ENCODE peak calls at places on chromosome 5, in six cellular contexts. M, S, C, A, E and Q are unnamed samples. For H3K36me3 and H3K9me3, the result is how much of the 10 kb centered on the place peaks cover.

GRCh38 chr5:79561525-79561893 is 47.6 kb upstream of the HOMER1 start:
- DNase-seq in C (no peak), M (no peak), A (no peak), E (no peak), S (no peak), Q (no peak)

GRCh38 chr5:31130682-31131081 is 62.8 kb upstream of the CDH6 start:
- DNase-seq in S (no peak), E (no peak), A (no peak), M (no peak), C (no peak), Q (no peak)

GRCh38 chr5:6763191-6763590 is 50.0 kb downstream of the TENT4A start:
- DNase-seq in A (no peak), E (no peak), C (no peak), S (no peak), M (no peak), Q (no peak)

GRCh38 chr5:125409496-125410351 is 663.3 kb upstream of the ZNF608 start:
- DNase-seq in A (no peak), S (no peak), E (peak), C (no peak), M (no peak), Q (peak)

GRCh38 chr5:172141949-172142319 is 46.1 kb downstream of the STK10 start:
- DNase-seq in E (no peak), M (no peak), C (no peak), S (no peak), A (no peak), Q (no peak)

GRCh38 chr5:44807269-44807668 is 1.5 kb upstream of the MRPS30 start:
- DNase-seq in S (no peak), A (no peak), E (no peak), M (no peak), C (no peak), Q (no peak)

GRCh38 chr5:167754501-167754941 is 536.9 kb upstream of the WWC1 start:
- DNase-seq in A (no peak), M (no peak), C (no peak), S (no peak), E (peak), Q (no peak)

GRCh38 chr5:88663793-88664216 is 219.2 kb downstream of the MEF2C start:
- DNase-seq in M (no peak), A (no peak), S (no peak), C (no peak), E (no peak), Q (no peak)

GRCh38 chr5:62386824-62387223 is 16.9 kb downstream of the DIMT1 start:
- DNase-seq in A (no peak), M (no peak), S (no peak), C (no peak), E (peak), Q (no peak)

GRCh38 chr5:36792560-36793180 is 83.9 kb upstream of the NIPBL start:
- DNase-seq in E (no peak), S (no peak), M (no peak), A (no peak), C (no peak), Q (no peak)

GRCh38 chr5:20300110-20300509 is 312.1 kb upstream of the CDH18 start:
- DNase-seq in M (no peak), S (no peak), A (no peak), E (no peak), C (no peak), Q (no peak)

GRCh38 chr5:138495351-138495750 is 30.1 kb downstream of the EGR1 start:
- DNase-seq in A (no peak), C (no peak), E (no peak), M (no peak), S (no peak), Q (no peak)

GRCh38 chr5:92884464-92884863 is 696.6 kb downstream of the NR2F1-AS1 start:
- DNase-seq in S (no peak), A (no peak), E (no peak), M (no peak), C (no peak), Q (no peak)

GRCh38 chr5:81856948-81857928 is 106.3 kb upstream of the SSBP2 start:
- DNase-seq in M (peak), S (peak), C (peak), E (peak), A (peak), Q (peak)

GRCh38 chr5:136890431-136891148 is 525.2 kb upstream of the TRPC7 start:
- DNase-seq in S (no peak), E (no peak), C (no peak), M (no peak), A (no peak), Q (no peak)

GRCh38 chr5:64592942-64593341 is 87.1 kb downstream of the RGS7BP start:
- DNase-seq in M (no peak), A (no peak), S (no peak), E (no peak), C (no peak), Q (no peak)

GRCh38 chr5:37495668-37496067 is 116.5 kb downstream of the WDR70 start:
- DNase-seq in M (no peak), S (no peak), E (peak), C (no peak), A (no peak), Q (no peak)

GRCh38 chr5:93601433-93602175 is 18.6 kb downstream of the NR2F1 start:
- DNase-seq in A (no peak), S (no peak), M (no peak), C (no peak), E (no peak), Q (no peak)

DNA sequence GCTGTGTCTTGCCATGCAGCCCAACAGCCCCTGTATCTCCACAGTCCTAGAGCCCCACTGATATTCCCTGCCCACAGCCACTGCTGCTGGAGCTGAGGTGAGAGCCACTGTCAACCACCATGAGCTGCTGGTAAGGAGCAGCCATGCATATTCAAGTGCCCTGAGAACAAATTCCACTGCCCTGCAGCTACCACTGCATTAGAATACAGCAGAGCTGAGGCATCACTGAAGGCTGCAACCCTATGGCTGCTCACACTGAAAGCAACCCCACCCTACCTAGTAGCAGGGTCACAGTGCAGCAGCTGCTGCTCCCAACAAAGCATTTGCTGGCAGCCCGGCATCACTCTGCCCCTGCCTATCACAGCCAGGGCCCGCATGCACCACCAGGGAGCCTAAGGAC is 68.6 kb downstream of the SKIC3 start:
- DNase-seq in M (no peak), A (no peak), C (no peak), S (no peak), E (no peak), Q (no peak)
- H3K36me3 ChIP-seq in M (under half), A (under half), C (half or more), S (half or more), E (half or more), Q (under half)

GRCh38 chr5:25950681-25951080 is 1087.7 kb downstream of the CDH9 start:
- DNase-seq in A (no peak), S (no peak), C (no peak), E (no peak), M (no peak), Q (no peak)

DNA sequence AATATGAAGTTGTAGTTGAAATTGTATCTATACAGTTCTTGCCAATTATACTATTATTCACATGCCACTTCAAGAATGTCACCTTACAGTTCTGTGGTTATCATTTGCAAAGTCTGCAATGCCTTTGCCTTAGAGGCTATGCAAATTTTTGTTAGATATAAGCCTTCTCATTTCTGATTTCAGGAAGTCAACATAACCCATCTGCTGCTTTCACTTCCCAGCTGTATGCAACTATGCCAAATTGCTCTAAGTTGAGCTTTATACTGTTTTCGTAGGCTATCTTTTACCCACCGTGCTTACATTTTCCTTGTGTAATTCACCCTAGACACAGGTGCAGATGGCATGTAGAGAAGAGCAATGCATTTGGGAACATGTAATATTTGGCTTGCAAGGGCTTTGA is 1083.0 kb downstream of the CDH9 start:
- DNase-seq in E (no peak), A (no peak), S (no peak), M (no peak), C (no peak), Q (no peak)
- H3K9me3 ChIP-seq in E (under half), A (under half), S (under half), M (under half), C (under half), Q (under half)

DNA sequence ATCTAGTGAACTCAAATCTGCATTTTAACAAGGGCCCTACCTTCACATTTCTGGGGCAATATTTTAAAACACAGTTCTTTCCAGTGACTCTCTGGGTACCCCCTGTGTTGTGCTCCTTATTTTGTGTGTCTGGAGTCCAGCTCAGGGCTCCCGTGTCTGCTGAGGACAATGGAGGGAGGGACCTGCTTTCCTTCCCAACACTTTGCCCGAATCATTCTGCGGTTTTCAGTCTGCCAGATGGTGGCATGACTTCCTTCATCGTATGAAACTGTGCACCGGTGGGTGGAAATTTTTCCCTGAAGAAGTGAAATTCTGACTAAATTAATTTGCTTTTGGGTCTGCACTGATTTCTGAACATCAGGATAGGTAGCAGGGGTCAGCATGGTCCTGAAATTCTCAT is 153.6 kb upstream of the CD180 start:
- DNase-seq in M (peak), C (no peak), A (no peak), E (peak), S (no peak), Q (no peak)
- H3K4me3 ChIP-seq in M (no peak), C (no peak), A (no peak), E (no peak), S (no peak), Q (no peak)

GRCh38 chr5:150112211-150113046 is 26.1 kb upstream of the CSF1R start:
- DNase-seq in M (peak), A (no peak), S (peak), E (peak), C (peak), Q (no peak)

GRCh38 chr5:150114773-150115408 is 28.5 kb upstream of the CSF1R start:
- DNase-seq in M (no peak), C (no peak), E (no peak), A (no peak), S (no peak), Q (no peak)

GRCh38 chr5:150114102-150114641 is 27.8 kb upstream of the CSF1R start:
- DNase-seq in A (no peak), E (no peak), C (no peak), M (no peak), S (no peak), Q (no peak)

GRCh38 chr5:150111121-150111520 is 24.8 kb upstream of the CSF1R start:
- DNase-seq in E (no peak), A (no peak), S (no peak), C (no peak), M (no peak), Q (no peak)

GRCh38 chr5:150113047-150113744 is 26.8 kb upstream of the CSF1R start:
- DNase-seq in M (no peak), E (no peak), C (no peak), A (no peak), S (no peak), Q (no peak)
- H3K36me3 ChIP-seq in M (under half), E (under half), C (under half), A (under half), S (under half), Q (under half)

DNA sequence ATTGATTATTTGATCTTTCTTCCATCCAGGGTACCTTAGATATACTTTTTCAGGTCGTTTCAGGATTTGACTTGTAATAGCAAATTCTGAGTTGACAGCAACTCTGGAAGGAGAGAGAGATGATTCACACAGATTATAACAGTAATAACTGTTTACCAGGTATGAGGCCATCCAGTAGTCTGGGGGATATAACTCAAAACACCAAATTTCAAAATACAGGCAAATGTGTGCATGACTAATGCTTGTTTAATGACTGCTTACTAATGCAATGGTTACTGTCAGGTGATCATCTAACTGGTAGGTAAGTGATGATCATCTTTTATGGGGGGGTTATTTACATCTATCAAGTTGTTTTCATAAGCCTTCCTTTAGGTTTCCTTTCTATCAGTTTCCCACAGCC is 412.3 kb downstream of the MAT2B start:
- DNase-seq in M (no peak), A (no peak), E (no peak), C (no peak), S (no peak), Q (no peak)
- H3K9me3 ChIP-seq in M (under half), A (under half), E (under half), C (under half), S (under half), Q (under half)

GRCh38 chr5:499233-500209 is 24.7 kb downstream of the SLC9A3 start:
- DNase-seq in M (no peak), S (no peak), A (no peak), E (no peak), C (no peak), Q (no peak)

GRCh38 chr5:502325-503079 is 21.7 kb downstream of the SLC9A3 start:
- DNase-seq in C (no peak), E (no peak), A (no peak), M (no peak), S (no peak), Q (no peak)

GRCh38 chr5:500491-500890 is 23.8 kb downstream of the SLC9A3 start:
- DNase-seq in E (no peak), M (no peak), S (no peak), C (no peak), A (no peak), Q (no peak)

GRCh38 chr5:501040-501832 is 23.0 kb downstream of the SLC9A3 start:
- DNase-seq in M (no peak), E (no peak), C (no peak), S (no peak), A (no peak), Q (no peak)

GRCh38 chr5:501833-502184 is 22.4 kb downstream of the SLC9A3 start:
- DNase-seq in C (no peak), E (no peak), M (no peak), A (no peak), S (no peak), Q (no peak)
- H3K4me3 ChIP-seq in C (no peak), E (no peak), M (no peak), A (no peak), S (no peak), Q (no peak)

GRCh38 chr5:150542933-150543445 is 35.1 kb downstream of the NDST1 start:
- DNase-seq in A (no peak), S (no peak), C (no peak), E (no peak), M (peak), Q (peak)
- H3K36me3 ChIP-seq in A (under half), S (half or more), C (half or more), E (half or more), M (under half), Q (under half)